ENCODE peak calls at places on chromosomes 16 and 17, in ten cellular contexts. V, S, Z, D, M, B, C, X, F and I are unnamed samples.

GRCh38 chr17:33594000-33594399 is 300.9 kb upstream of the ASIC2 start:
- DNase-seq in M (no peak), C (no peak), F (no peak), X (no peak), Z (no peak), S (no peak), B (no peak), D (no peak), V (no peak), I (no peak)

GRCh38 chr17:82671071-82671470 is 22.8 kb upstream of the WDR45B start:
- DNase-seq in Z (no peak), B (no peak), V (no peak), M (no peak), C (no peak), X (no peak), S (no peak), F (no peak), D (no peak), I (no peak)

GRCh38 chr17:35052240-35052608 is 11.3 kb downstream of the RFFL start:
- DNase-seq in S (no peak), Z (no peak), B (no peak), D (no peak), X (no peak), F (no peak), M (no peak), C (no peak), V (no peak), I (no peak)

GRCh38 chr16:49281843-49282642 is 405 bp upstream of the CBLN1 start:
- DNase-seq in V (peak), D (no peak), B (peak), X (peak), F (peak), S (peak), C (peak), M (peak), Z (peak), I (peak)

GRCh38 chr16:80705596-80705995 is 98.8 kb downstream of the CDYL2 start:
- DNase-seq in B (no peak), M (no peak), S (no peak), D (no peak), F (no peak), C (no peak), Z (no peak), X (no peak), V (no peak), I (no peak)

GRCh38 chr17:38464723-38465419 is 36.6 kb downstream of the ARHGAP23 start:
- DNase-seq in Z (peak), X (peak), F (peak), C (peak), M (peak), B (peak), S (no peak), V (peak), D (no peak), I (peak)

GRCh38 chr16:66324785-66325184 is 41.7 kb upstream of the CDH5 start:
- DNase-seq in F (no peak), V (peak), M (no peak), C (no peak), S (peak), Z (no peak), B (no peak), X (no peak), D (no peak), I (no peak)

GRCh38 chr17:13582776-13583414 is 18.8 kb downstream of the HS3ST3A1 start:
- DNase-seq in B (no peak), X (no peak), D (no peak), F (no peak), Z (no peak), M (no peak), S (no peak), C (no peak), V (no peak), I (no peak)

GRCh38 chr17:74295625-74296547 is 21.9 kb downstream of the DNAI2 start:
- DNase-seq in C (no peak), F (no peak), B (no peak), M (no peak), S (no peak), V (no peak), Z (no peak), D (no peak), X (no peak), I (peak)

GRCh38 chr16:16028311-16028999 is 79.0 kb downstream of the ABCC1 start:
- DNase-seq in D (no peak), V (no peak), Z (no peak), C (no peak), F (no peak), S (no peak), X (no peak), M (no peak), B (no peak), I (no peak)

GRCh38 chr16:12753203-12754023 is 50.3 kb downstream of the CPPED1 start:
- DNase-seq in M (no peak), C (peak), D (no peak), B (no peak), X (no peak), Z (no peak), S (no peak), V (no peak), F (no peak), I (no peak)

GRCh38 chr16:2592786-2593185 is 55.0 kb downstream of the PDPK1 start:
- DNase-seq in C (no peak), D (no peak), Z (no peak), V (no peak), B (no peak), X (no peak), M (peak), S (peak), F (no peak), I (no peak)

GRCh38 chr17:70569131-70569530 is 399.8 kb downstream of the KCNJ2 start:
- DNase-seq in B (no peak), S (no peak), C (no peak), M (no peak), F (no peak), Z (no peak), V (no peak), X (no peak), D (no peak), I (no peak)

GRCh38 chr17:39385040-39385439 is 16.4 kb downstream of the FBXL20 start:
- DNase-seq in C (no peak), D (no peak), B (no peak), F (no peak), S (no peak), Z (no peak), V (no peak), M (no peak), X (no peak), I (no peak)

GRCh38 chr17:67666028-67666427 is 51.7 kb upstream of the NOL11 start:
- DNase-seq in X (no peak), M (no peak), S (no peak), B (no peak), V (no peak), F (no peak), D (no peak), C (no peak), Z (no peak), I (no peak)

GRCh38 chr17:39485555-39485954 is 24.3 kb downstream of the CDK12 start:
- DNase-seq in B (no peak), Z (no peak), V (peak), X (no peak), D (no peak), F (no peak), M (no peak), C (no peak), S (no peak), I (peak)

GRCh38 chr16:17426451-17426850 is 44.3 kb downstream of the XYLT1 start:
- DNase-seq in X (no peak), M (no peak), F (no peak), B (no peak), C (no peak), V (no peak), S (no peak), Z (no peak), D (no peak), I (peak)

GRCh38 chr16:82936941-82937551 is 310.3 kb downstream of the CDH13 start:
- DNase-seq in Z (no peak), F (no peak), X (no peak), D (no peak), C (no peak), M (no peak), V (peak), B (no peak), S (no peak), I (no peak)

GRCh38 chr16:24523569-24523968 is 15.8 kb upstream of the RBBP6 start:
- DNase-seq in D (no peak), V (peak), C (peak), S (peak), M (no peak), F (no peak), B (no peak), X (no peak), Z (no peak), I (no peak)

GRCh38 chr16:88830783-88831182 is 19.1 kb upstream of the APRT start:
- DNase-seq in V (no peak), D (no peak), C (no peak), B (no peak), M (no peak), S (no peak), Z (no peak), X (no peak), F (no peak), I (no peak)

GRCh38 chr16:77009453-77009852 is 181.5 kb upstream of the MON1B start:
- DNase-seq in B (no peak), S (no peak), C (no peak), V (no peak), Z (no peak), F (no peak), M (no peak), X (no peak), D (no peak), I (no peak)

GRCh38 chr17:30217746-30218245 is 17.7 kb downstream of the SLC6A4 start:
- DNase-seq in Z (no peak), D (no peak), B (no peak), F (no peak), X (no peak), M (peak), S (no peak), C (no peak), V (no peak), I (no peak)

GRCh38 chr16:35745191-35745590 is 2285.8 kb downstream of the TP53TG3F start:
- DNase-seq in C (no peak), S (no peak), V (no peak), B (no peak), X (no peak), Z (no peak), D (no peak), M (no peak), F (no peak), I (no peak)
- H3K27ac ChIP-seq in C (no peak), S (no peak), V (no peak), B (no peak), X (no peak), Z (no peak), D (no peak), M (no peak), F (no peak), I (no peak)

GRCh38 chr16:69141014-69141413 is 8.6 kb downstream of the UTP4 start:
- DNase-seq in B (no peak), F (no peak), V (no peak), Z (no peak), X (no peak), C (no peak), D (no peak), M (no peak), S (no peak), I (no peak)
- H3K27ac ChIP-seq in B (no peak), F (no peak), V (no peak), Z (no peak), X (no peak), C (no peak), D (no peak), M (no peak), S (no peak), I (no peak)

GRCh38 chr16:28561557-28562187 is 8.0 kb downstream of the SGF29 start:
- DNase-seq in D (no peak), F (no peak), X (no peak), M (no peak), Z (no peak), S (no peak), B (no peak), V (no peak), C (no peak), I (no peak)
- H3K27ac ChIP-seq in D (no peak), F (peak), X (no peak), M (no peak), Z (no peak), S (no peak), B (no peak), V (no peak), C (no peak), I (no peak)

GRCh38 chr17:80782536-80783427 is 208.9 kb upstream of the CHMP6 start:
- DNase-seq in M (no peak), D (peak), V (no peak), S (peak), X (no peak), B (no peak), C (no peak), Z (no peak), F (no peak), I (no peak)

GRCh38 chr17:80783461-80783860 is 208.2 kb upstream of the CHMP6 start:
- DNase-seq in V (no peak), F (no peak), Z (no peak), S (peak), B (no peak), D (no peak), C (no peak), X (no peak), M (no peak), I (no peak)

GRCh38 chr17:80785477-80786178 is 206.0 kb upstream of the CHMP6 start:
- DNase-seq in B (no peak), Z (no peak), F (no peak), M (no peak), C (no peak), V (no peak), X (no peak), S (peak), D (no peak), I (no peak)

GRCh38 chr17:80781851-80782277 is 209.8 kb upstream of the CHMP6 start:
- DNase-seq in V (no peak), M (no peak), B (no peak), S (peak), Z (no peak), C (no peak), F (no peak), X (no peak), D (no peak), I (no peak)

DNA sequence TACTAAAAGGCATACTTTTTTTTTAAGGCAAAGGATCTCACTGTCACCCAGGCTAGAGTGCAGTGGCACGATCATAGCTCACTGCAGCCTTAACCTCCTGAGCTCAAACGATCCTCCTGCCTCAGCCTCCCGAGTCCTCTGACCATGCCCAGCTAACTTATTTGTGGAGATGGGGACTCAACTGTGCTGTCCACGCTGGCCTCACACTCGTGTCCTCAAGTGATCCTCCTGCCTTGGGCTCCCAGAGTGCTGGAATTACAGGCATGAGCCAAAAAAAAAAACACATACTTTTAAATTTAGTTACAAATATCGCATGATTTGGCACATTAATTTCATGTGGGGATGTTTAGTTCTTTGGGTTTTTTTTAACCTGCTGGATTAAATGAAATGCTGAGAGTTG is 207.7 kb upstream of the CHMP6 start:
- DNase-seq in V (no peak), C (no peak), M (no peak), D (no peak), X (no peak), S (peak), F (no peak), Z (no peak), B (no peak), I (no peak)
- H3K27ac ChIP-seq in V (no peak), C (no peak), M (no peak), D (no peak), X (no peak), S (no peak), F (no peak), Z (no peak), B (no peak), I (no peak)

DNA sequence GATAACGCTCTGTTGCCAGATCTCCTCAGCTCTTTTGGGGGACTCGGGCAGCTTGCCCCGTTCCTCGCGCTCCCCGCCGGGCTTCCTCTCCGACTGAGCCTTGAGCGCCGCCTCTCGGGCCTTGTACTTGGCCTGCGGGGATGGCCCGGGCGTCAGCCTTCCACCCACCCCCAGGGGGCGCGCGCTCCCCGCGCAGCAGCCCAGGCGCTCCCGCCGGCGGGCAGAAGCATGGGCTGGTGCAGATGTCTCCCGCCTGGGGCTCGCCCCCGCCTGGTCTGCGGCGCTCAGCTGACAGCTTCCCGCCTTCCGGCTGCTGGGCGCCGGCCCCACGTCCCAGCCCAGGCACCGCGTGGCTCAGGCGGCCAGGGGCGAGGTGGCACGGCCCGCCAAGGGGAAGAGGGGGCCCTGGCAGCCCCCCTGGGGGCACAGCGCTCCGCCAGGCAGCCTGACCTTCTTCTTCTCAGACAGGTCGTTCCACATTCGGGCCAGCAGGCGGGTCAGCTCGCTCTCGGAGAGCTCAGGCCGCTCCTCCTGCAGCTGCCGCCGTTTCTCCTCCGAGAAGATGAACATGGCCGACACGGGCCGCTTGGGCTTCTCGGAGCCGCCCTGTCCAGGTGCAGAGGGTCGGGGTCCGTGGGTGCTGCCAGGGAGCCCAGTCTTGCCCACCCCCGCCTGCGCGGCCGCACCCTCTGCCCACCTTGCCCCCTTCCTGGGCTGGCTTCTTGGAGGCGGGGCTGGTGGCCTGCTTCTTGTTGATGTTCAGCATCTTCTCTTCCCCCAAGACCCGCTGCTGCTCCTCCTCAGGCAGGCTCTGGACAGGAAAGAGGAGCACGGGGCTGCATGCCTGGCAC is 8.9 kb downstream of the UBTF start:
- DNase-seq in F (peak), S (peak), V (peak), D (peak), M (peak), X (peak), B (peak), Z (peak), C (peak), I (no peak)
- H3K27ac ChIP-seq in F (peak), S (peak), V (peak), D (peak), M (peak), X (no peak), B (peak), Z (no peak), C (no peak), I (peak)

GRCh38 chr17:9367186-9367585 is 208.4 kb downstream of the STX8 start:
- DNase-seq in S (no peak), F (peak), M (no peak), V (no peak), C (no peak), B (no peak), X (no peak), D (no peak), Z (no peak), I (no peak)

GRCh38 chr17:9368631-9369030 is 207.0 kb downstream of the STX8 start:
- DNase-seq in V (no peak), X (no peak), F (no peak), Z (no peak), M (no peak), D (no peak), B (no peak), C (no peak), S (no peak), I (no peak)

GRCh38 chr17:9370464-9370863 is 205.2 kb downstream of the STX8 start:
- DNase-seq in S (no peak), Z (no peak), D (no peak), F (no peak), M (no peak), V (no peak), X (no peak), B (no peak), C (no peak), I (peak)

DNA sequence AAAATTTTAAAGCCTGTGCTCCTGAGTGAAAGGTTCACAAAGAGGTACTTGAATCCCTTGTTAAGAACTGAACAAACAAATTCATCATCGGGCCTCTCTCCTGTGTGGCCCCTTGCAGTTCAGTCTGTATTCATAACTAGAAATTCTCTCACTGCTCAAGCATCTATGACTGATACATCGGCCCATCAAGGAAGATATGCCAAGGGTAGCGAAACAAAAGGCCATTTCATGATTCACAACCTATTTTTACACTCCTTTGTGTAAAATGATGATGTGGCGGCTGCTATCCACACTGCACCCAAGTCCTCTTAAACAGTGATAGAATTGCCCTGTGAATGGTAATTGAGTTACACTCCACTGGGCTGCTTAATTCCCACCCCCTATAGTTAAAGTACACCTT is 204.6 kb downstream of the STX8 start:
- DNase-seq in D (no peak), V (peak), Z (no peak), M (no peak), F (no peak), X (no peak), B (no peak), C (no peak), S (no peak), I (peak)
- H3K27ac ChIP-seq in D (no peak), V (no peak), Z (no peak), M (no peak), F (peak), X (no peak), B (no peak), C (no peak), S (peak), I (peak)

GRCh38 chr16:86511317-86512161 is 1.2 kb downstream of the FOXF1 start:
- DNase-seq in V (no peak), Z (no peak), C (no peak), M (no peak), S (peak), D (no peak), X (no peak), F (no peak), B (no peak), I (no peak)
- H3K27ac ChIP-seq in V (no peak), Z (no peak), C (peak), M (no peak), S (no peak), D (no peak), X (peak), F (no peak), B (no peak), I (no peak)

GRCh38 chr17:1707107-1707506 is 3.1 kb downstream of the TLCD2 start:
- DNase-seq in M (no peak), F (no peak), V (no peak), B (no peak), X (no peak), D (peak), C (no peak), S (no peak), Z (no peak), I (no peak)

GRCh38 chr17:1710807-1711553 is 803 bp upstream of the TLCD2 start:
- DNase-seq in C (no peak), B (no peak), D (no peak), S (peak), M (no peak), X (no peak), V (no peak), F (no peak), Z (no peak), I (no peak)

GRCh38 chr17:1711804-1712203 is 1.6 kb upstream of the TLCD2 start:
- DNase-seq in B (no peak), M (no peak), Z (no peak), C (no peak), V (no peak), S (no peak), D (no peak), F (no peak), X (no peak), I (no peak)

GRCh38 chr17:1709971-1710806 is at the start of gene TLCD2:
- DNase-seq in C (peak), F (peak), X (peak), Z (peak), V (peak), B (no peak), M (peak), D (no peak), S (peak), I (no peak)

DNA sequence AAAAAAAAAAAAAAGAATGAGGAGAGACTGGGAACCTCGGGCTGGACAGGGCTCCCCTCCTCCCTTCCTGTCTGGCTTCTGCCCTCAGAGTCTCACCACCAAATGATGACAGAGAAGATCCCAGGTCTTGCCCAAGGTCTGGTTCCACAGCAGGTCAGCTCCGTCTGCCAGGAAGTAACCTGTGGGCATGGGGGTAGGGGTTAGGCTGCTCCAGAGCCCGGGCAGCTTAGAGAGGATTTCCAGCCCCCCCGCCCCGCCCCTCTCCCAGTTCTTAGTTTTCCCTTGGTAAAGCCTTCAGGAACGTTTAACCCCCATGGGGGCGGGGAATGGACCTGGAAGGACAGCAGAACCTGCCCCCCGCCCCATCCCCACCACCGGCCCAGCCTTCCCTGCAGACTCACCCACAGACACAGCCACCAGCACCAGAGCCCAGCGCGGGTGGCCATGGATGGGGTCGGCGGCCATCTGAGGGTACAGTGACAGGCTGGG is 730 bp downstream of the TLCD2 start:
- DNase-seq in C (no peak), M (no peak), B (no peak), V (no peak), S (peak), Z (no peak), X (no peak), F (no peak), D (no peak), I (no peak)
- H3K27ac ChIP-seq in C (peak), M (peak), B (no peak), V (peak), S (no peak), Z (peak), X (peak), F (peak), D (peak), I (peak)